ENCODE peak calls at places on chromosomes 7 and 10, in four cellular contexts. D is mesenchymal stem cell, A is mesendoderm, O is IMR-90. M is an unnamed sample.

GRCh38 chr10:82221750-82222149 is 346.8 kb downstream of the NRG3 start:
- DNase-seq in D (no peak), A (peak), O (no peak), M (no peak)

GRCh38 chr10:124524991-124525653 is 63.5 kb downstream of the LHPP start:
- DNase-seq in D (peak), A (no peak), O (no peak), M (no peak)

GRCh38 chr7:156071612-156072011 is 259.3 kb upstream of the SHH start:
- DNase-seq in A (no peak), D (no peak), O (no peak), M (no peak)

GRCh38 chr10:101055416-101055815 is 6.4 kb upstream of the KAZALD1 start:
- DNase-seq in A (no peak), D (no peak), O (no peak), M (no peak)

GRCh38 chr7:29127527-29127926 is 18.8 kb downstream of the CPVL start:
- DNase-seq in A (peak), D (no peak), O (no peak), M (no peak)

GRCh38 chr10:34954142-34954541 is 136.0 kb downstream of the CUL2 start:
- DNase-seq in O (no peak), A (peak), D (no peak), M (peak)

GRCh38 chr7:148503900-148504487 is 86.6 kb upstream of the C7orf33 start:
- DNase-seq in O (peak), D (peak), A (no peak), M (no peak)

GRCh38 chr10:29559996-29560395 is 74.8 kb downstream of the SVIL start:
- DNase-seq in A (no peak), D (no peak), O (no peak), M (no peak)

GRCh38 chr7:36208406-36208805 is 55.4 kb downstream of the EEPD1 start:
- DNase-seq in D (peak), O (peak), A (no peak), M (no peak)

GRCh38 chr7:23462846-23463245 is 7.4 kb downstream of the IGF2BP3 start:
- DNase-seq in A (no peak), D (peak), O (peak), M (peak)

GRCh38 chr10:86657396-86658011 is 3.2 kb downstream of the OPN4 start:
- DNase-seq in A (no peak), O (peak), D (no peak), M (no peak)
- H3K4ac ChIP-seq in A (no peak), O (peak), D (no peak), M (no peak)

DNA sequence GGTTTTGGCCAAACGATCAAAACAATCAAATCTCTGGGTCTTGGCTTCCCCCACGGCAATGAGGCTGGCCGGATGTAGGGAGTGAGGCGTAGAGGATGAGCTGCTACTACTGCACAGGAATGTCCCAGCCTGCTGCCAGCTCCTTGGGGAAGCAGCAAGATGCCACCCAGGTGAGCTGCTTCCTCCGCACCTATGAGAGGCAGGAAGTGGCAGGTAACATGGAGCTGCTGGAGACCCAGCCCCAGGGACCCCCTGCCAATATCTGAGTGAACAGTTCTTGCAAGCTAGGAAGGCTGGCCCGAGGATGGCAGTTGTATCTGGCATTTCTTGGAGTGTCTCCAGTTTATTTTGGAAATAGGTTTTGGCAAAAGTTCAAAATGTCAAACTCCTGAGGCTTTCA is 413.5 kb downstream of the DNAJB6 start:
- DNase-seq in D (no peak), O (no peak), A (no peak), M (no peak)
- H2BK5ac ChIP-seq in D (no peak), O (no peak), A (no peak), M (no peak)

GRCh38 chr10:88086187-88086954 is 222.9 kb downstream of the PTEN start:
- DNase-seq in A (no peak), D (no peak), O (no peak), M (no peak)
- H3K4ac ChIP-seq in A (no peak), D (no peak), O (no peak), M (no peak)

GRCh38 chr7:74475987-74476350 is 22.3 kb downstream of the GTF2IRD1 start:
- DNase-seq in D (no peak), A (no peak), O (no peak), M (no peak)

GRCh38 chr7:74478671-74479065 is 25.0 kb downstream of the GTF2IRD1 start:
- DNase-seq in O (no peak), A (no peak), D (no peak), M (no peak)

GRCh38 chr7:74476546-74477095 is 22.9 kb downstream of the GTF2IRD1 start:
- DNase-seq in O (no peak), A (no peak), D (no peak), M (no peak)

GRCh38 chr7:74475243-74475986 is 21.7 kb downstream of the GTF2IRD1 start:
- DNase-seq in A (no peak), O (no peak), D (no peak), M (peak)

GRCh38 chr7:74477188-74477587 is 23.5 kb downstream of the GTF2IRD1 start:
- DNase-seq in A (no peak), D (no peak), O (no peak), M (no peak)
- H2BK5ac ChIP-seq in A (no peak), D (no peak), O (peak), M (no peak)

DNA sequence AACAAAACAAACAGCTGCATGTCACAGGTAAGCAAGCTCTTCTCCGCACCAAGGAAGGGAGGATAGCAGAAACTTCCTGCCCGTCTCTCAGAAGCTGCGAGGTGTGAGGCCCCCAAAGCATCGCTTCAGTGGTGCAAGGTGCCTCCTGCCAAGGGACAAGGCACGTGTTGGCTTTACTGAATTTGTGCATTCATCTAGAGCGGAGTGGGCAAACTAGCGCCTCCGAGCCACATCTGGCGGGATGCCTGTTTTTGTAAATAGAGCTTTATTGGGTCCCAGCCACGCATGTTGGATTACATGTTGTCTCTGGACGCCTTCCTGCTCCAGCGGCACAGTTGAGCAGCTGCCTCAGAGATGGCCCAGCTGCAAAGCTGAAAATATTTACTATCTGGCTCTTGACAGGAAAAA is 27.7 kb downstream of the PHYH start:
- DNase-seq in O (peak), A (no peak), D (no peak), M (no peak)
- H3K4ac ChIP-seq in O (no peak), A (no peak), D (no peak), M (no peak)

GRCh38 chr7:93958651-93959050 is 37.1 kb downstream of the GNG11 start:
- DNase-seq in A (no peak), D (no peak), O (no peak), M (peak)
- H2BK5ac ChIP-seq in A (no peak), D (no peak), O (peak), M (no peak)

DNA sequence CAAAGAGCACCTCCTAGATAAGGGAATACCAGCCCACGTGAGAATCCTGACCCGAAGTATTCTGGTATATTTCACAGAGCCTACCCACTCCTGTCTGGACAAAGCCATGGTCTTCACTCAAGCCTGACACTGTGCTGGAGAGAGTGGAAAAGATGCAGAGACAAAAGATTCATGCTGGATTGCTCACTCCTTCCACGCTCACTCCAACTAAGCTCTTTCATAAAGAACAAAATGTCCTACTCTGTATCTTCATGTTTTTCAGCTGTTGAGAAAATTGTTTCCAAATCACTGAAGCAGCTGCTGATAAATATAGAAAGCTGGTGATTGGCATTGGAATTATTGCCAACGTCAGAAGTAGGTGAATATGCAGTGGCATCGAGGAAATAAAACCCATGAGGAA is 106.0 kb downstream of the ABLIM1 start:
- DNase-seq in A (no peak), O (no peak), D (no peak), M (no peak)
- H3K4ac ChIP-seq in A (no peak), O (no peak), D (no peak), M (no peak)

GRCh38 chr7:494261-494687 is 25.4 kb downstream of the PDGFA start:
- DNase-seq in D (no peak), A (no peak), O (no peak), M (no peak)

GRCh38 chr7:495326-495725 is 24.3 kb downstream of the PDGFA start:
- DNase-seq in D (no peak), O (no peak), A (no peak), M (no peak)

GRCh38 chr7:495761-496321 is 23.8 kb downstream of the PDGFA start:
- DNase-seq in A (no peak), O (no peak), D (no peak), M (no peak)

GRCh38 chr7:493661-494251 is 25.9 kb downstream of the PDGFA start:
- DNase-seq in O (no peak), A (no peak), D (no peak), M (no peak)

GRCh38 chr7:494906-495305 is 24.7 kb downstream of the PDGFA start:
- DNase-seq in A (no peak), O (no peak), D (no peak), M (no peak)
- H2BK5ac ChIP-seq in A (no peak), O (no peak), D (no peak), M (no peak)

DNA sequence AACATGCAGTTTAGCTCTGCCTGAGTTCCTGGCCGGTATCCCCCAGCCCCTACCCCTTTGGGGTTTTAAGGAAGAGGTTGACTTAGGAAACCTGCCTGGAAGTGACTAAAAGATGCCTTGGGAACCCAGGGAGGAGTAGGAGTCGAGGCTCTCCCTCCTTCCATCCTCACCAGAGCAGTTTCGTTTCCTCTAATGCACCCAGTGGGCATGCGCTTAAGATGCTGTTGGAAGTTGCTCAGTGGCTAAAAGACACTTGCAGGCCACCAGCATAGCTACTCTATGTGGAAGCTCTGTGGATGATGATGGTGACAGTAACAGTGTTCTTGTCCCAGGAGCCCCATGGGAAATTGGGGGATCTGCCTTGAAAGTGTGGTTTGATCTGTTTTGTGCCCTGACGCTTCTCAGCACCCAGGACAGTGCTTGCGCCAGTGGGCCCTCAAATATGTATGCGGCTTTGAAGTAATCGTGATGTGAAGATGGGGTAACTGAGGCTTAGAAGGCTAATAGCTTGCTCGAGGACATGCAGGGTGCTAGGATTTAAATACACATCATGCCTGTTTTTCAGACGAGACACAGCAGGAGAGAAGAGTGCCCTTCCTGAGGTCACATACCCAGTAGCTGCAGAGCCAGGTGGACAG is 32.0 kb downstream of the TBATA start:
- DNase-seq in O (no peak), A (no peak), D (no peak), M (no peak)
- H3K4ac ChIP-seq in O (no peak), A (no peak), D (no peak), M (no peak)

GRCh38 chr7:1749864-1750466 is 79.9 kb downstream of the ELFN1 start:
- DNase-seq in A (no peak), O (no peak), D (no peak), M (no peak)
- H2BK5ac ChIP-seq in A (no peak), O (no peak), D (no peak), M (no peak)

M was measured in trophoblast cell.